ENCODE peak calls at places on chromosomes 16 and 17, in eight cellular contexts. One of them, this sample, is unnamed.

GRCh38 chr16:610513-611381 is 20.0 kb upstream of the WFIKKN1 start:
- DNase-seq in coronary artery: no peak
- DNase-seq in tibial nerve: no peak
- DNase-seq in AG20443: peak
- DNase-seq in A673: no peak
- DNase-seq in trophoblast cell: peak
- DNase-seq in H9: peak
- DNase-seq in neuronal stem cell: no peak
- DNase-seq in this sample: no peak

GRCh38 chr16:68668266-68668665 is 23.2 kb downstream of the CDH3 start:
- DNase-seq in AG20443: peak
- DNase-seq in A673: no peak
- DNase-seq in tibial nerve: no peak
- DNase-seq in coronary artery: no peak
- DNase-seq in neuronal stem cell: no peak
- DNase-seq in H9: no peak
- DNase-seq in trophoblast cell: no peak
- DNase-seq in this sample: no peak

GRCh38 chr17:63476494-63476856 is 386 bp upstream of the ACE start:
- DNase-seq in neuronal stem cell: peak
- DNase-seq in A673: no peak
- DNase-seq in coronary artery: no peak
- DNase-seq in AG20443: peak
- DNase-seq in tibial nerve: no peak
- DNase-seq in H9: peak
- DNase-seq in trophoblast cell: peak
- DNase-seq in this sample: peak

GRCh38 chr17:3804503-3804931 is 3.5 kb upstream of the ITGAE start:
- DNase-seq in trophoblast cell: no peak
- DNase-seq in H9: no peak
- DNase-seq in A673: no peak
- DNase-seq in AG20443: no peak
- DNase-seq in tibial nerve: no peak
- DNase-seq in coronary artery: no peak
- DNase-seq in neuronal stem cell: no peak
- DNase-seq in this sample: no peak

GRCh38 chr17:68595986-68596385 is 5.2 kb downstream of the FAM20A start:
- DNase-seq in AG20443: no peak
- DNase-seq in H9: no peak
- DNase-seq in coronary artery: no peak
- DNase-seq in trophoblast cell: no peak
- DNase-seq in tibial nerve: no peak
- DNase-seq in A673: no peak
- DNase-seq in neuronal stem cell: no peak
- DNase-seq in this sample: no peak

GRCh38 chr17:7897773-7898172 is 9.2 kb downstream of the CHD3 start:
- DNase-seq in tibial nerve: no peak
- DNase-seq in H9: peak
- DNase-seq in coronary artery: peak
- DNase-seq in A673: peak
- DNase-seq in neuronal stem cell: no peak
- DNase-seq in AG20443: peak
- DNase-seq in trophoblast cell: peak
- DNase-seq in this sample: no peak

GRCh38 chr16:2846511-2847310 is 11.3 kb downstream of the PRSS22 start:
- DNase-seq in neuronal stem cell: no peak
- DNase-seq in trophoblast cell: peak
- DNase-seq in H9: no peak
- DNase-seq in tibial nerve: no peak
- DNase-seq in AG20443: no peak
- DNase-seq in coronary artery: no peak
- DNase-seq in A673: no peak
- DNase-seq in this sample: no peak

GRCh38 chr16:83335076-83335475 is 472.7 kb upstream of the HSBP1 start:
- DNase-seq in tibial nerve: no peak
- DNase-seq in trophoblast cell: no peak
- DNase-seq in H9: no peak
- DNase-seq in neuronal stem cell: no peak
- DNase-seq in coronary artery: no peak
- DNase-seq in AG20443: no peak
- DNase-seq in A673: no peak
- DNase-seq in this sample: no peak

GRCh38 chr16:17367034-17367433 is 103.7 kb downstream of the XYLT1 start:
- DNase-seq in trophoblast cell: no peak
- DNase-seq in AG20443: no peak
- DNase-seq in coronary artery: no peak
- DNase-seq in A673: no peak
- DNase-seq in H9: no peak
- DNase-seq in neuronal stem cell: no peak
- DNase-seq in tibial nerve: no peak
- DNase-seq in this sample: no peak

GRCh38 chr17:28949185-28950016 is 1.9 kb downstream of the PHF12 start:
- DNase-seq in AG20443: peak
- DNase-seq in H9: peak
- DNase-seq in neuronal stem cell: peak
- DNase-seq in coronary artery: peak
- DNase-seq in trophoblast cell: peak
- DNase-seq in tibial nerve: no peak
- DNase-seq in A673: peak
- DNase-seq in this sample: no peak

GRCh38 chr16:52549011-52549692 is 2.2 kb upstream of the TOX3 start:
- DNase-seq in neuronal stem cell: no peak
- DNase-seq in trophoblast cell: peak
- DNase-seq in A673: peak
- DNase-seq in AG20443: no peak
- DNase-seq in H9: peak
- DNase-seq in coronary artery: no peak
- DNase-seq in tibial nerve: no peak
- DNase-seq in this sample: no peak

GRCh38 chr17:72714357-72714966 is 378.0 kb downstream of the SLC39A11 start:
- DNase-seq in trophoblast cell: no peak
- DNase-seq in AG20443: no peak
- DNase-seq in coronary artery: no peak
- DNase-seq in H9: no peak
- DNase-seq in tibial nerve: no peak
- DNase-seq in A673: no peak
- DNase-seq in neuronal stem cell: no peak
- DNase-seq in this sample: no peak

GRCh38 chr16:66295761-66296546 is 70.5 kb upstream of the CDH5 start:
- DNase-seq in AG20443: no peak
- DNase-seq in A673: no peak
- DNase-seq in tibial nerve: no peak
- DNase-seq in neuronal stem cell: no peak
- DNase-seq in trophoblast cell: peak
- DNase-seq in H9: peak
- DNase-seq in coronary artery: peak
- DNase-seq in this sample: no peak

GRCh38 chr16:81443688-81444447 is 740 bp upstream of the CMIP start:
- DNase-seq in trophoblast cell: peak
- DNase-seq in H9: peak
- DNase-seq in neuronal stem cell: no peak
- DNase-seq in A673: no peak
- DNase-seq in tibial nerve: no peak
- DNase-seq in coronary artery: no peak
- DNase-seq in AG20443: no peak
- DNase-seq in this sample: peak

GRCh38 chr16:80277182-80277581 is 263.6 kb upstream of the DYNLRB2 start:
- DNase-seq in H9: peak
- DNase-seq in tibial nerve: no peak
- DNase-seq in A673: no peak
- DNase-seq in coronary artery: no peak
- DNase-seq in neuronal stem cell: no peak
- DNase-seq in trophoblast cell: no peak
- DNase-seq in AG20443: no peak
- DNase-seq in this sample: no peak

GRCh38 chr17:63153488-63153887 is 187.5 kb downstream of the TANC2 start:
- DNase-seq in tibial nerve: no peak
- DNase-seq in trophoblast cell: no peak
- DNase-seq in H9: no peak
- DNase-seq in neuronal stem cell: no peak
- DNase-seq in AG20443: no peak
- DNase-seq in A673: no peak
- DNase-seq in coronary artery: no peak
- DNase-seq in this sample: no peak

GRCh38 chr17:2085648-2085949 is 30.7 kb downstream of the HIC1 start:
- DNase-seq in neuronal stem cell: no peak
- DNase-seq in trophoblast cell: no peak
- DNase-seq in A673: no peak
- DNase-seq in AG20443: peak
- DNase-seq in coronary artery: no peak
- DNase-seq in H9: no peak
- DNase-seq in tibial nerve: no peak
- DNase-seq in this sample: no peak

GRCh38 chr17:19302791-19303233 is 59.7 kb downstream of the B9D1 start:
- DNase-seq in A673: no peak
- DNase-seq in tibial nerve: no peak
- DNase-seq in coronary artery: no peak
- DNase-seq in neuronal stem cell: no peak
- DNase-seq in AG20443: no peak
- DNase-seq in H9: no peak
- DNase-seq in trophoblast cell: no peak
- DNase-seq in this sample: no peak

GRCh38 chr17:17812211-17813054 is 24.4 kb downstream of the SREBF1 start:
- DNase-seq in tibial nerve: peak
- DNase-seq in coronary artery: no peak
- DNase-seq in trophoblast cell: peak
- DNase-seq in neuronal stem cell: peak
- DNase-seq in H9: peak
- DNase-seq in AG20443: peak
- DNase-seq in A673: peak
- DNase-seq in this sample: peak

GRCh38 chr16:72877374-72878028 is 170.4 kb downstream of the ZFHX3 start:
- DNase-seq in tibial nerve: no peak
- DNase-seq in H9: no peak
- DNase-seq in A673: peak
- DNase-seq in coronary artery: no peak
- DNase-seq in AG20443: peak
- DNase-seq in trophoblast cell: peak
- DNase-seq in neuronal stem cell: no peak
- DNase-seq in this sample: no peak

GRCh38 chr17:76452646-76453430 is at the start of gene UBE2O:
- DNase-seq in H9: peak
- DNase-seq in neuronal stem cell: peak
- DNase-seq in tibial nerve: peak
- DNase-seq in coronary artery: peak
- DNase-seq in AG20443: peak
- DNase-seq in trophoblast cell: peak
- DNase-seq in A673: peak
- DNase-seq in this sample: peak

GRCh38 chr17:75688209-75688771 is 21.2 kb downstream of the SAP30BP start:
- DNase-seq in H9: no peak
- DNase-seq in AG20443: peak
- DNase-seq in trophoblast cell: peak
- DNase-seq in neuronal stem cell: no peak
- DNase-seq in A673: no peak
- DNase-seq in coronary artery: no peak
- DNase-seq in tibial nerve: no peak
- DNase-seq in this sample: no peak

GRCh38 chr16:24626251-24626650 is 86.9 kb downstream of the RBBP6 start:
- DNase-seq in trophoblast cell: no peak
- DNase-seq in neuronal stem cell: no peak
- DNase-seq in A673: no peak
- DNase-seq in coronary artery: no peak
- DNase-seq in tibial nerve: no peak
- DNase-seq in H9: no peak
- DNase-seq in AG20443: no peak
- DNase-seq in this sample: no peak

GRCh38 chr16:81446318-81447275 is 2.0 kb downstream of the CMIP start:
- DNase-seq in AG20443: peak
- DNase-seq in neuronal stem cell: no peak
- DNase-seq in H9: no peak
- DNase-seq in trophoblast cell: peak
- DNase-seq in tibial nerve: no peak
- DNase-seq in A673: no peak
- DNase-seq in coronary artery: no peak
- DNase-seq in this sample: no peak

GRCh38 chr16:89845417-89845816 is 17.1 kb downstream of the SPIRE2 start:
- DNase-seq in H9: no peak
- DNase-seq in trophoblast cell: no peak
- DNase-seq in neuronal stem cell: no peak
- DNase-seq in A673: no peak
- DNase-seq in tibial nerve: no peak
- DNase-seq in coronary artery: no peak
- DNase-seq in AG20443: no peak
- DNase-seq in this sample: no peak

GRCh38 chr16:56480776-56481467 is 29.6 kb downstream of the OGFOD1 start:
- DNase-seq in H9: no peak
- DNase-seq in neuronal stem cell: no peak
- DNase-seq in trophoblast cell: no peak
- DNase-seq in AG20443: no peak
- DNase-seq in A673: peak
- DNase-seq in tibial nerve: no peak
- DNase-seq in coronary artery: no peak
- DNase-seq in this sample: no peak

GRCh38 chr16:84647830-84648594 is at the start of gene KLHL36:
- DNase-seq in neuronal stem cell: peak
- DNase-seq in AG20443: peak
- DNase-seq in H9: no peak
- DNase-seq in trophoblast cell: peak
- DNase-seq in A673: peak
- DNase-seq in coronary artery: no peak
- DNase-seq in tibial nerve: peak
- DNase-seq in this sample: peak

GRCh38 chr17:1714980-1715802 is 5.0 kb upstream of the TLCD2 start:
- DNase-seq in AG20443: peak
- DNase-seq in neuronal stem cell: no peak
- DNase-seq in H9: peak
- DNase-seq in A673: peak
- DNase-seq in trophoblast cell: peak
- DNase-seq in coronary artery: peak
- DNase-seq in tibial nerve: peak
- DNase-seq in this sample: peak

GRCh38 chr16:31452631-31453106 is 6.6 kb upstream of the ARMC5 start:
- DNase-seq in tibial nerve: no peak
- DNase-seq in AG20443: peak
- DNase-seq in A673: no peak
- DNase-seq in trophoblast cell: no peak
- DNase-seq in H9: no peak
- DNase-seq in neuronal stem cell: no peak
- DNase-seq in coronary artery: no peak
- DNase-seq in this sample: no peak

GRCh38 chr17:44614862-44615261 is 41.4 kb upstream of the MEIOC start:
- DNase-seq in AG20443: no peak
- DNase-seq in coronary artery: no peak
- DNase-seq in A673: no peak
- DNase-seq in neuronal stem cell: no peak
- DNase-seq in H9: no peak
- DNase-seq in trophoblast cell: no peak
- DNase-seq in tibial nerve: no peak
- DNase-seq in this sample: no peak

GRCh38 chr16:51326131-51326856 is 175.2 kb upstream of the SALL1 start:
- DNase-seq in neuronal stem cell: no peak
- DNase-seq in trophoblast cell: no peak
- DNase-seq in tibial nerve: no peak
- DNase-seq in A673: peak
- DNase-seq in H9: no peak
- DNase-seq in AG20443: peak
- DNase-seq in coronary artery: no peak
- DNase-seq in this sample: no peak

GRCh38 chr17:3986270-3986938 is 22.2 kb upstream of the ATP2A3 start:
- DNase-seq in neuronal stem cell: no peak
- DNase-seq in trophoblast cell: no peak
- DNase-seq in H9: peak
- DNase-seq in tibial nerve: no peak
- DNase-seq in coronary artery: peak
- DNase-seq in A673: no peak
- DNase-seq in AG20443: no peak
- DNase-seq in this sample: no peak

GRCh38 chr17:37826497-37827115 is 81.7 kb upstream of the HNF1B start:
- DNase-seq in A673: no peak
- DNase-seq in H9: no peak
- DNase-seq in AG20443: no peak
- DNase-seq in coronary artery: no peak
- DNase-seq in neuronal stem cell: no peak
- DNase-seq in trophoblast cell: no peak
- DNase-seq in tibial nerve: no peak
- DNase-seq in this sample: no peak

GRCh38 chr17:62968445-62968923 is 2.4 kb downstream of the TANC2 start:
- DNase-seq in tibial nerve: no peak
- DNase-seq in H9: peak
- DNase-seq in A673: peak
- DNase-seq in neuronal stem cell: peak
- DNase-seq in AG20443: peak
- DNase-seq in coronary artery: no peak
- DNase-seq in trophoblast cell: peak
- DNase-seq in this sample: no peak